ENCODE peak calls at places on chromosome 17, in ten cellular contexts. One of them, this sample, is unnamed.

GRCh38 chr17:3712811-3713463 is 10.8 kb upstream of the HASPIN start:
- DNase-seq in cerebellar cortex: no peak
- DNase-seq in A549: no peak
- DNase-seq in cardiac muscle cell: no peak
- DNase-seq in EL: no peak
- DNase-seq in NAMALWA: no peak
- DNase-seq in neural progenitor cell: no peak
- DNase-seq in HFFc6: no peak
- DNase-seq in GM23248: no peak
- DNase-seq in CD8-positive, alpha-beta T cell: no peak
- DNase-seq in this sample: no peak

GRCh38 chr17:35683588-35683987 is 47.9 kb upstream of the RASL10B start:
- DNase-seq in NAMALWA: no peak
- DNase-seq in EL: no peak
- DNase-seq in GM23248: no peak
- DNase-seq in CD8-positive, alpha-beta T cell: no peak
- DNase-seq in cardiac muscle cell: no peak
- DNase-seq in A549: no peak
- DNase-seq in neural progenitor cell: no peak
- DNase-seq in cerebellar cortex: no peak
- DNase-seq in HFFc6: no peak
- DNase-seq in this sample: no peak

GRCh38 chr17:44002141-44002848 is 2.1 kb upstream of the NAGS start:
- DNase-seq in HFFc6: peak
- DNase-seq in EL: peak
- DNase-seq in cerebellar cortex: no peak
- DNase-seq in cardiac muscle cell: peak
- DNase-seq in NAMALWA: no peak
- DNase-seq in neural progenitor cell: no peak
- DNase-seq in A549: no peak
- DNase-seq in GM23248: peak
- DNase-seq in CD8-positive, alpha-beta T cell: no peak
- DNase-seq in this sample: no peak

GRCh38 chr17:14593956-14594355 is 293.1 kb downstream of the HS3ST3B1 start:
- DNase-seq in CD8-positive, alpha-beta T cell: no peak
- DNase-seq in HFFc6: no peak
- DNase-seq in cerebellar cortex: no peak
- DNase-seq in NAMALWA: no peak
- DNase-seq in cardiac muscle cell: no peak
- DNase-seq in A549: no peak
- DNase-seq in EL: no peak
- DNase-seq in neural progenitor cell: no peak
- DNase-seq in GM23248: no peak
- DNase-seq in this sample: no peak

GRCh38 chr17:41739661-41740352 is 5.4 kb upstream of the HAP1 start:
- DNase-seq in NAMALWA: no peak
- DNase-seq in cerebellar cortex: no peak
- DNase-seq in A549: peak
- DNase-seq in CD8-positive, alpha-beta T cell: no peak
- DNase-seq in GM23248: peak
- DNase-seq in EL: peak
- DNase-seq in cardiac muscle cell: no peak
- DNase-seq in neural progenitor cell: no peak
- DNase-seq in HFFc6: peak
- DNase-seq in this sample: no peak

GRCh38 chr17:55962931-55963378 is 190.3 kb upstream of the ANKFN1 start:
- DNase-seq in NAMALWA: no peak
- DNase-seq in cardiac muscle cell: no peak
- DNase-seq in neural progenitor cell: no peak
- DNase-seq in EL: no peak
- DNase-seq in CD8-positive, alpha-beta T cell: no peak
- DNase-seq in HFFc6: no peak
- DNase-seq in A549: no peak
- DNase-seq in cerebellar cortex: no peak
- DNase-seq in GM23248: no peak
- DNase-seq in this sample: no peak

GRCh38 chr17:27462149-27462548 is 5.9 kb downstream of the KSR1 start:
- DNase-seq in CD8-positive, alpha-beta T cell: no peak
- DNase-seq in HFFc6: no peak
- DNase-seq in GM23248: no peak
- DNase-seq in NAMALWA: no peak
- DNase-seq in A549: no peak
- DNase-seq in cerebellar cortex: no peak
- DNase-seq in EL: no peak
- DNase-seq in cardiac muscle cell: no peak
- DNase-seq in neural progenitor cell: no peak
- DNase-seq in this sample: no peak

GRCh38 chr17:50260501-50260911 is 13.8 kb upstream of the TMEM92 start:
- DNase-seq in CD8-positive, alpha-beta T cell: peak
- DNase-seq in HFFc6: no peak
- DNase-seq in NAMALWA: no peak
- DNase-seq in neural progenitor cell: no peak
- DNase-seq in cardiac muscle cell: no peak
- DNase-seq in cerebellar cortex: no peak
- DNase-seq in EL: no peak
- DNase-seq in GM23248: no peak
- DNase-seq in A549: no peak
- DNase-seq in this sample: no peak

GRCh38 chr17:17077861-17078732 is 35.8 kb downstream of the MPRIP start:
- DNase-seq in CD8-positive, alpha-beta T cell: no peak
- DNase-seq in GM23248: no peak
- DNase-seq in A549: no peak
- DNase-seq in cerebellar cortex: no peak
- DNase-seq in neural progenitor cell: no peak
- DNase-seq in NAMALWA: no peak
- DNase-seq in cardiac muscle cell: no peak
- DNase-seq in EL: no peak
- DNase-seq in HFFc6: no peak
- DNase-seq in this sample: no peak

GRCh38 chr17:35341465-35341992 is 31.9 kb downstream of the SLFN11 start:
- DNase-seq in neural progenitor cell: no peak
- DNase-seq in NAMALWA: peak
- DNase-seq in CD8-positive, alpha-beta T cell: peak
- DNase-seq in HFFc6: no peak
- DNase-seq in GM23248: no peak
- DNase-seq in EL: no peak
- DNase-seq in cardiac muscle cell: no peak
- DNase-seq in cerebellar cortex: no peak
- DNase-seq in A549: no peak
- DNase-seq in this sample: no peak

GRCh38 chr17:22435231-22435974 is 743.1 kb downstream of the KCNJ18 start:
- DNase-seq in NAMALWA: no peak
- DNase-seq in GM23248: no peak
- DNase-seq in neural progenitor cell: no peak
- DNase-seq in EL: no peak
- DNase-seq in HFFc6: no peak
- DNase-seq in A549: no peak
- DNase-seq in CD8-positive, alpha-beta T cell: no peak
- DNase-seq in cardiac muscle cell: no peak
- DNase-seq in cerebellar cortex: no peak
- DNase-seq in this sample: peak

GRCh38 chr17:59160203-59161025 is 4.9 kb downstream of the PRR11 start:
- DNase-seq in neural progenitor cell: no peak
- DNase-seq in CD8-positive, alpha-beta T cell: no peak
- DNase-seq in cardiac muscle cell: no peak
- DNase-seq in EL: no peak
- DNase-seq in GM23248: no peak
- DNase-seq in HFFc6: no peak
- DNase-seq in cerebellar cortex: no peak
- DNase-seq in NAMALWA: peak
- DNase-seq in A549: no peak
- DNase-seq in this sample: no peak

GRCh38 chr17:6279659-6280058 is 155.3 kb downstream of the AIPL1 start:
- DNase-seq in HFFc6: no peak
- DNase-seq in A549: no peak
- DNase-seq in NAMALWA: no peak
- DNase-seq in EL: no peak
- DNase-seq in GM23248: no peak
- DNase-seq in neural progenitor cell: peak
- DNase-seq in CD8-positive, alpha-beta T cell: no peak
- DNase-seq in cerebellar cortex: peak
- DNase-seq in cardiac muscle cell: no peak
- DNase-seq in this sample: peak

GRCh38 chr17:6674586-6674985 is 23.0 kb downstream of the C17orf100 start:
- DNase-seq in A549: no peak
- DNase-seq in neural progenitor cell: no peak
- DNase-seq in cerebellar cortex: no peak
- DNase-seq in GM23248: no peak
- DNase-seq in cardiac muscle cell: no peak
- DNase-seq in CD8-positive, alpha-beta T cell: no peak
- DNase-seq in HFFc6: no peak
- DNase-seq in EL: no peak
- DNase-seq in NAMALWA: no peak
- DNase-seq in this sample: no peak

GRCh38 chr17:16288860-16289571 is 64.3 kb downstream of the CENPV start:
- DNase-seq in CD8-positive, alpha-beta T cell: no peak
- DNase-seq in neural progenitor cell: no peak
- DNase-seq in A549: no peak
- DNase-seq in NAMALWA: no peak
- DNase-seq in HFFc6: no peak
- DNase-seq in cerebellar cortex: no peak
- DNase-seq in GM23248: no peak
- DNase-seq in EL: no peak
- DNase-seq in cardiac muscle cell: peak
- DNase-seq in this sample: no peak

GRCh38 chr17:64262422-64263260 is at the start of gene TEX2:
- DNase-seq in neural progenitor cell: peak
- DNase-seq in A549: peak
- DNase-seq in NAMALWA: peak
- DNase-seq in cerebellar cortex: peak
- DNase-seq in cardiac muscle cell: peak
- DNase-seq in GM23248: peak
- DNase-seq in EL: peak
- DNase-seq in CD8-positive, alpha-beta T cell: peak
- DNase-seq in HFFc6: no peak
- DNase-seq in this sample: no peak

GRCh38 chr17:35242158-35242804 is 591 bp upstream of the SLFN5 start:
- DNase-seq in neural progenitor cell: peak
- DNase-seq in CD8-positive, alpha-beta T cell: peak
- DNase-seq in HFFc6: peak
- DNase-seq in GM23248: peak
- DNase-seq in cardiac muscle cell: peak
- DNase-seq in NAMALWA: peak
- DNase-seq in cerebellar cortex: peak
- DNase-seq in A549: peak
- DNase-seq in EL: peak
- DNase-seq in this sample: peak

GRCh38 chr17:142876-143784 is 5.8 kb downstream of the SCGB1C2 start:
- DNase-seq in cerebellar cortex: no peak
- DNase-seq in GM23248: no peak
- DNase-seq in cardiac muscle cell: no peak
- DNase-seq in A549: no peak
- DNase-seq in neural progenitor cell: no peak
- DNase-seq in CD8-positive, alpha-beta T cell: no peak
- DNase-seq in EL: no peak
- DNase-seq in NAMALWA: no peak
- DNase-seq in HFFc6: no peak
- DNase-seq in this sample: no peak

GRCh38 chr17:78379134-78379497 is 667 bp downstream of the PGS1 start:
- DNase-seq in cerebellar cortex: no peak
- DNase-seq in NAMALWA: no peak
- DNase-seq in cardiac muscle cell: peak
- DNase-seq in EL: peak
- DNase-seq in CD8-positive, alpha-beta T cell: no peak
- DNase-seq in A549: no peak
- DNase-seq in neural progenitor cell: no peak
- DNase-seq in GM23248: peak
- DNase-seq in HFFc6: peak
- DNase-seq in this sample: no peak

GRCh38 chr17:80477647-80478478 is 1.5 kb upstream of the NPTX1 start:
- DNase-seq in cardiac muscle cell: peak
- DNase-seq in NAMALWA: no peak
- DNase-seq in cerebellar cortex: peak
- DNase-seq in GM23248: peak
- DNase-seq in neural progenitor cell: peak
- DNase-seq in EL: peak
- DNase-seq in HFFc6: no peak
- DNase-seq in CD8-positive, alpha-beta T cell: peak
- DNase-seq in A549: peak
- DNase-seq in this sample: no peak

GRCh38 chr17:49809056-49809455 is 20.6 kb downstream of the KAT7 start:
- DNase-seq in CD8-positive, alpha-beta T cell: no peak
- DNase-seq in A549: no peak
- DNase-seq in HFFc6: no peak
- DNase-seq in neural progenitor cell: no peak
- DNase-seq in cardiac muscle cell: no peak
- DNase-seq in cerebellar cortex: no peak
- DNase-seq in EL: no peak
- DNase-seq in NAMALWA: no peak
- DNase-seq in GM23248: no peak
- DNase-seq in this sample: no peak